ENCODE peak calls at places on chromosome 3, in six cellular contexts. R, L, V, C, U and X are unnamed samples.
A peak's percentile ranks its signal among the peaks of the same experiment; 100 is the strongest.

GRCh38 chr3:187870360-187871203 is 125.3 kb upstream of the BCL6 start:
- DNase-seq in C (no peak), L (no peak), U (no peak), R (no peak), V (peak; percentile 27), X (no peak)

GRCh38 chr3:14481018-14481645 is 59.0 kb downstream of the GRIP2 start:
- DNase-seq in R (no peak), V (no peak), C (no peak), U (no peak), L (no peak), X (no peak)

GRCh38 chr3:101902041-101902440 is 52.7 kb downstream of the NFKBIZ start:
- DNase-seq in R (no peak), V (no peak), L (no peak), C (no peak), U (no peak), X (no peak)

GRCh38 chr3:31288641-31289100 is 244.1 kb upstream of the STT3B start:
- DNase-seq in L (peak; percentile 24), U (no peak), C (no peak), V (peak; percentile 49), R (no peak), X (no peak)

GRCh38 chr3:113695426-113695817 is 1.0 kb downstream of the USF3 start:
- DNase-seq in L (no peak), U (no peak), R (no peak), C (no peak), V (no peak), X (no peak)

GRCh38 chr3:125337506-125337905 is 37.6 kb downstream of the ZNF148 start:
- DNase-seq in V (no peak), R (no peak), C (no peak), L (no peak), U (no peak), X (no peak)

GRCh38 chr3:185807455-185808068 is 17.3 kb downstream of the IGF2BP2 start:
- DNase-seq in R (no peak), C (peak; percentile 35), U (no peak), L (peak; percentile 13), V (no peak), X (no peak)

GRCh38 chr3:54243960-54244359 is 121.6 kb downstream of the CACNA2D3 start:
- DNase-seq in C (no peak), U (no peak), V (no peak), R (no peak), L (peak; percentile 23), X (no peak)

GRCh38 chr3:120764206-120764605 is 21.7 kb downstream of the GTF2E1 start:
- DNase-seq in L (peak; percentile 1), R (no peak), U (no peak), V (no peak), C (no peak), X (no peak)